ENCODE peak calls at places on chromosome 9, in four cellular contexts. I is GM13976, M is SW 1271, F is HFF-Myc. A is an unnamed sample.

GRCh38 chr9:90801507-90802289 is at the start of gene SYK:
- DNase-seq in I (peak), M (no peak), F (no peak), A (no peak)

GRCh38 chr9:92770005-92770995 is 5.7 kb upstream of the BICD2 start:
- DNase-seq in I (peak), M (no peak), F (no peak), A (no peak)

GRCh38 chr9:135567311-135567710 is 5.8 kb downstream of the PAEP start:
- DNase-seq in I (no peak), M (no peak), F (no peak), A (no peak)

GRCh38 chr9:17004500-17004899 is 130.3 kb upstream of the CNTLN start:
- DNase-seq in I (no peak), M (no peak), F (no peak), A (no peak)

GRCh38 chr9:71269859-71270258 is 148.4 kb upstream of the TRPM3 start:
- DNase-seq in I (no peak), M (no peak), F (no peak), A (no peak)

GRCh38 chr9:16661816-16662215 is 208.7 kb downstream of the BNC2 start:
- DNase-seq in I (no peak), M (no peak), F (no peak), A (no peak)

GRCh38 chr9:75962186-75963036 is 71.9 kb downstream of the PCSK5 start:
- DNase-seq in I (no peak), M (no peak), F (no peak), A (no peak)

GRCh38 chr9:75088646-75089368 is 493 bp downstream of the OSTF1 start:
- DNase-seq in I (peak), M (peak), F (no peak), A (no peak)

GRCh38 chr9:17588395-17588794 is 9.5 kb downstream of the SH3GL2 start:
- DNase-seq in I (no peak), M (no peak), F (no peak), A (no peak)

GRCh38 chr9:82621446-82621845 is 441.5 kb downstream of the RASEF start:
- DNase-seq in I (no peak), M (no peak), F (no peak), A (no peak)